ENCODE peak calls at places on chromosomes 12 and 14, in five cellular contexts. A, S, D, J and F are unnamed samples.

GRCh38 chr14:60051690-60052324 is 39.9 kb upstream of the PCNX4 start:
- DNase-seq in A (no peak), S (no peak), D (no peak), J (no peak), F (peak)

GRCh38 chr14:72558721-72559120 is 335.2 kb downstream of the DPF3 start:
- DNase-seq in A (no peak), S (no peak), D (peak), J (no peak), F (no peak)

GRCh38 chr14:79967001-79967400 is 244.3 kb downstream of the DIO2 start:
- DNase-seq in A (no peak), S (no peak), D (no peak), J (no peak), F (no peak)

GRCh38 chr14:60590907-60591510 is 58.3 kb downstream of the SIX1 start:
- DNase-seq in A (no peak), S (no peak), D (no peak), J (no peak), F (no peak)

GRCh38 chr14:91996951-91997371 is 42.9 kb downstream of the TRIP11 start:
- DNase-seq in A (peak), S (peak), D (peak), J (no peak), F (peak)

GRCh38 chr12:11814362-11814761 is 164.9 kb downstream of the ETV6 start:
- DNase-seq in A (peak), S (no peak), D (peak), J (no peak), F (no peak)

GRCh38 chr14:65560340-65561027 is 148.0 kb downstream of the FUT8 start:
- DNase-seq in A (no peak), S (no peak), D (no peak), J (no peak), F (no peak)

GRCh38 chr14:76884853-76885276 is 58.7 kb downstream of the LRRC74A start:
- DNase-seq in A (no peak), S (no peak), D (no peak), J (no peak), F (no peak)

GRCh38 chr12:111446044-111446581 is 40.4 kb downstream of the SH2B3 start:
- DNase-seq in A (no peak), S (no peak), D (peak), J (peak), F (no peak)

GRCh38 chr12:93502802-93503623 is 35.7 kb downstream of the MRPL42 start:
- DNase-seq in A (peak), S (peak), D (peak), J (peak), F (peak)

GRCh38 chr14:65019944-65020566 is 33.4 kb downstream of the FNTB start:
- DNase-seq in A (peak), S (peak), D (peak), J (no peak), F (no peak)

GRCh38 chr12:89695830-89696229 is 12.8 kb downstream of the ATP2B1 start:
- DNase-seq in A (no peak), S (no peak), D (no peak), J (no peak), F (no peak)

GRCh38 chr14:77067632-77068514 is 30.2 kb upstream of the CIPC start:
- DNase-seq in A (no peak), S (peak), D (peak), J (peak), F (no peak)

GRCh38 chr14:55889124-55889523 is 229.1 kb upstream of the PELI2 start:
- DNase-seq in A (no peak), S (no peak), D (no peak), J (no peak), F (no peak)

GRCh38 chr12:44672042-44672441 is 204.1 kb downstream of the NELL2 start:
- DNase-seq in A (no peak), S (no peak), D (no peak), J (no peak), F (no peak)

GRCh38 chr14:101708853-101709532 is 52.5 kb upstream of the PPP2R5C start:
- DNase-seq in A (no peak), S (no peak), D (no peak), J (no peak), F (no peak)

GRCh38 chr14:52060080-52060479 is 8.8 kb downstream of the NID2 start:
- DNase-seq in A (no peak), S (no peak), D (no peak), J (no peak), F (no peak)

GRCh38 chr12:124555168-124555928 is 12.1 kb downstream of the NCOR2 start:
- DNase-seq in A (no peak), S (no peak), D (no peak), J (no peak), F (no peak)

GRCh38 chr14:72439707-72440106 is 454.2 kb downstream of the DPF3 start:
- DNase-seq in A (no peak), S (no peak), D (no peak), J (no peak), F (no peak)

GRCh38 chr14:64767215-64767964 is 63.2 kb downstream of the PLEKHG3 start:
- DNase-seq in A (no peak), S (no peak), D (no peak), J (no peak), F (no peak)

GRCh38 chr12:100024974-100025555 is 40.3 kb upstream of the ANKS1B start:
- DNase-seq in A (no peak), S (no peak), D (peak), J (no peak), F (no peak)

GRCh38 chr12:25054076-25054782 is 105.3 kb upstream of the BCAT1 start:
- DNase-seq in A (no peak), S (no peak), D (no peak), J (no peak), F (no peak)
- H3K27ac ChIP-seq in A (no peak), S (no peak), D (no peak), J (no peak), F (no peak)

DNA sequence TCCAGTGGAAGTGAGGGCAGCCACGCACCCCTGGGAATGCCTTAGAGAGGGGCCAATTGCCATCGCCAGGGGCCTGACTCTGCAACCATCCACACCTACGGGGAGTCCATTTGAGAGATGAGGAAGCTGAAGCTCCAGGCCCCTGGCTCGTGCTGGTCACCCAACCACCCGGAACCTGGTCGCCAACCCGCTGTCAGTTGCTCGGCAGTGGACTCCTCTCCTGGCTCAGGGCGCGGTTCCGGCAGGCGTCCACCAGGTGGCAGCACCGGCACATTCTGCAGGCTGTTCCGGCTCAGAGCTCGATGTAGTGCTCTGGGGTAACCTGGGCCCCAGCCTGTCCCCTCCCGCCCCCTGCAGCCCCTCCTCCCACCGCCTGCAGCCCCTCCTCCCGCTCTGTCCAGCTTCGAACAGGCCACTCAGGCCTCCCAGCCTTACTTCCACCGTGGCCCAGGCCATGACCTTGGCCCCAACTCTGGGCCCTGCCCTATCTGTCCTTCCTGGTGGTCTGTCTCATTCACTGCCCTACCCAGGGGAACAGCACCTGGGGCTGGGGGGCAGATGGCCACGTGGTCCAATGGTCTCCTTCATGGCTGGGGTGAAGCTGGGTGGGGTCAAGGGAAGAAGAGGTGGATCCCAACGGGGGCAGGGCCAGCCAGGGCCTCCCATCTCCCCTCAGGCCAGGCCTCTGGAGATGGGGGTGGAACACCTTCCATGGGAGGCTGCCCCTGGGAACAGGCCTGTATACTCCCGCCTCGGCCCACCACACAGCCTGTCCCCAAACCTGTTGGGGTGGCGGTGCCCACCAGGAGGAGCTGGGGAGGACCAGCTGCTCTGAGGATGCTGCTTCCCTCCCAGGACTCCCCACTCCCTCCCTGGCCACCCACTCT is 15.7 kb downstream of the SIVA1 start:
- DNase-seq in A (peak), S (peak), D (peak), J (peak), F (no peak)
- TF ChIP-seq POLR2AphosphoS5 in A (peak), S (peak), D (no peak), J (no peak), F (peak)

GRCh38 chr12:53989227-53990113 is 4.5 kb downstream of the HOXC10 start:
- DNase-seq in A (peak), S (no peak), D (peak), J (no peak), F (peak)

GRCh38 chr12:53987748-53988147 is 2.8 kb downstream of the HOXC10 start:
- DNase-seq in A (no peak), S (no peak), D (no peak), J (no peak), F (no peak)

GRCh38 chr12:53990311-53991076 is 5.5 kb downstream of the HOXC10 start:
- DNase-seq in A (no peak), S (no peak), D (no peak), J (no peak), F (no peak)

GRCh38 chr12:53986686-53987180 is 1.8 kb downstream of the HOXC10 start:
- DNase-seq in A (no peak), S (no peak), D (no peak), J (no peak), F (no peak)

DNA sequence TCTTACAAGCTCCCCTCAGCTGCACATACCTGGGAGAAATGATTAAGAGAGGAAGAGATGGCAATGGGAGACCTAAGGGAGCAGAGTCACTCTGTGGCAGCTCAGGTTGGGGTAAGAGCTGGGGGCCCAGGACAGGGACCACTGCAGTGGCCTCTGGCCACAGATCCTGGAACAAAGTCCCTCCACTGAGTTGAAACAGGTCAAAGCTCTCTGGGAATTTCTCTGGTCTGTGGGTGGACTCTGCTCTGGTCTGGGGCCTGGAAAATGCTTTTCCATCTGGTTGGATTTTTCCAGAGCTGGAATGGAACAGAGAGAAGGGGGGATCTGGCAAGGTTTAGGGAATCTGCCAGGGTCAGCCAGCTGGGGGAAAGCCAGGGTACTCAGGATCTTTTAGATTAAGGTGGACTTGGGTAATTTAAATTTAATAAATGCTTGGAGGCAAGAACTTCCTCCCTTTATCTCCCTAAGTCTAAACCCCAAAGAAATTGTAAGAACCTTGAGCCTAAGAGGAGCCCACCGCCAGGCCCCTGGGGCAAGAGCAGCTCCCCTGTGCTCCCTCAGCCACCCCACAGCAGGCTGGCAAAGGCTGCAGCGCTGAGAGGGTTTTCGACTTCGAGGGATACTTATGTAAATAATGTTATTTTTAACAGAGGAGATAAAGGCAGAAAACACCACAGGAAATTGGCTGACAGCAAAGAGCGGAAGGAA is 3.7 kb downstream of the HOXC10 start:
- DNase-seq in A (no peak), S (no peak), D (no peak), J (no peak), F (no peak)
- TF ChIP-seq EZH2 in A (no peak), S (no peak), D (no peak), J (no peak), F (no peak)

GRCh38 chr12:64160021-64160717 is 61.9 kb downstream of the KICS2 start:
- DNase-seq in A (no peak), S (no peak), D (peak), J (no peak), F (no peak)

GRCh38 chr12:64157110-64157509 is 65.0 kb downstream of the KICS2 start:
- DNase-seq in A (no peak), S (no peak), D (no peak), J (no peak), F (no peak)

GRCh38 chr12:64157610-64158009 is 64.5 kb downstream of the KICS2 start:
- DNase-seq in A (no peak), S (no peak), D (no peak), J (no peak), F (no peak)

DNA sequence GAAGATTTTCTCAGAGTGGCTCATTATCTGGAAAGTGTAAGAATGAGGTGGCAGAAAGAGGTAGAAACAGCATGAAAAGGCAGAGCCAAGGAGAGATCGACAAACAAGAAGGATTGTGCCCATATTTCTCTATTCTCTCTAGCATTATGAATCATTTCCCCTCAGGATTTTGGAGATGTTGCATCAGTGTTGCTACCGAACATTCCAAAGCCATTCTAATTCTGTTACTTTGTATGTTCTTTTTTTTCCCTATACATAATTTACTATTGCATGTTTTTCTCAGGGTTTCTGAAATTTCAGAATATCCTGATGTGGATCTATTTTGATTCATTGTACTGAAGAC is 61.4 kb downstream of the KICS2 start:
- DNase-seq in A (no peak), S (no peak), D (peak), J (no peak), F (no peak)
- H3K27ac ChIP-seq in A (no peak), S (no peak), D (peak), J (no peak), F (no peak)

GRCh38 chr12:87020071-87020470 is 763.9 kb upstream of the MGAT4C start:
- DNase-seq in A (no peak), S (no peak), D (no peak), J (no peak), F (no peak)

DNA sequence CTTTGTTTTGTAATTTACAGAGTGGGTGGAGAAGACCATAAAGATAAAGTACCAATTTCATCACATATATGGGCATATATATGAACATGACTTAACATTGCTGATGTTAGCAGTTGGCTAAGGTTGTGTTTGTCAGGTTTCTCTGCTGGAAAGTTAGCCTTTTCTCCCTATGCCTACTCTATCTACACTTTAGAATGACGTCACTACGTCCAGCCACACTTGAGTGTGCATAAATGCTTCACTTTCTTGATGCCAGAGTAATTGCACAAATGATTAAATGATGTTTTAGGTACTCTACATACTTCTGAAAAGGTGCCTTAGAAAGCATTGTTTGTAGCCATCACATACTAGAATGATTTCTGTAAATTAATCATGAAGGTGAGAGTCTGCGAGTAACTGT is 759.2 kb upstream of the MGAT4C start:
- DNase-seq in A (no peak), S (no peak), D (no peak), J (no peak), F (no peak)
- TF ChIP-seq POLR2AphosphoS5 in A (no peak), S (no peak), D (no peak), J (no peak), F (no peak)